ENCODE peak calls at places on chromosomes 13 and 19, in seven cellular contexts. V, D, X, M, L, U and T are unnamed samples.

GRCh38 chr19:55477905-55478304 is 1.5 kb downstream of the ZNF628 start:
- DNase-seq in V (no peak), D (no peak), X (no peak), M (no peak), L (no peak), U (no peak), T (no peak)

GRCh38 chr19:19388568-19389555 is 16.6 kb upstream of the GATAD2A start:
- DNase-seq in V (no peak), D (no peak), X (no peak), M (no peak), L (no peak), U (no peak), T (no peak)

GRCh38 chr13:81551036-81551435 is 1210.1 kb upstream of the SPRY2 start:
- DNase-seq in V (no peak), D (no peak), X (no peak), M (no peak), L (no peak), U (no peak), T (no peak)

GRCh38 chr13:95002968-95003813 is 290.8 kb upstream of the SOX21 start:
- DNase-seq in V (no peak), D (no peak), X (peak), M (no peak), L (no peak), U (no peak), T (no peak)

GRCh38 chr13:112725346-112726017 is 35.6 kb downstream of the ATP11A start:
- DNase-seq in V (no peak), D (peak), X (no peak), M (no peak), L (no peak), U (peak), T (no peak)

GRCh38 chr19:8392017-8392591 is 1.9 kb downstream of the RAB11B start:
- DNase-seq in V (no peak), D (no peak), X (peak), M (no peak), L (no peak), U (peak), T (no peak)

GRCh38 chr13:39531646-39532045 is 71.3 kb downstream of the LHFPL6 start:
- DNase-seq in V (no peak), D (no peak), X (no peak), M (no peak), L (no peak), U (no peak), T (no peak)

GRCh38 chr19:17103177-17103576 is 27.6 kb downstream of the MYO9B start:
- DNase-seq in V (no peak), D (peak), X (no peak), M (no peak), L (no peak), U (peak), T (no peak)

GRCh38 chr13:71714802-71715375 is 152.1 kb downstream of the DACH1 start:
- DNase-seq in V (no peak), D (no peak), X (no peak), M (no peak), L (no peak), U (no peak), T (no peak)

GRCh38 chr13:108915095-108915633 is 285.8 kb downstream of the MYO16 start:
- DNase-seq in V (peak), D (peak), X (no peak), M (no peak), L (no peak), U (peak), T (no peak)

GRCh38 chr19:12665281-12665573 is 1.3 kb downstream of the MAN2B1 start:
- DNase-seq in V (no peak), D (no peak), X (peak), M (peak), L (no peak), U (peak), T (no peak)

GRCh38 chr19:797528-798414 is 519 bp downstream of the PTBP1 start:
- DNase-seq in V (peak), D (peak), X (peak), M (peak), L (peak), U (peak), T (peak)

GRCh38 chr13:30464496-30465351 is 1.0 kb downstream of the HMGB1 start:
- DNase-seq in V (peak), D (peak), X (peak), M (peak), L (peak), U (peak), T (no peak)

GRCh38 chr19:17302391-17303166 is 646 bp downstream of the ABHD8 start:
- DNase-seq in V (no peak), D (no peak), X (no peak), M (peak), L (no peak), U (no peak), T (no peak)

GRCh38 chr13:27643334-27644158 is 21.9 kb downstream of the POLR1D start:
- DNase-seq in V (no peak), D (no peak), X (no peak), M (no peak), L (no peak), U (no peak), T (no peak)
- TF ChIP-seq CTCF in V (no peak), D (no peak), X (no peak), M (no peak), L (no peak), U (no peak), T (no peak)

GRCh38 chr19:43762814-43763213 is 8.1 kb upstream of the SMG9 start:
- DNase-seq in V (no peak), D (no peak), X (no peak), M (no peak), L (no peak), U (no peak), T (no peak)

GRCh38 chr19:43763473-43763939 is 8.7 kb upstream of the SMG9 start:
- DNase-seq in V (no peak), D (no peak), X (no peak), M (no peak), L (no peak), U (peak), T (no peak)

GRCh38 chr19:43765109-43765876 is 10.5 kb upstream of the SMG9 start:
- DNase-seq in V (peak), D (peak), X (no peak), M (peak), L (no peak), U (peak), T (no peak)

GRCh38 chr19:43759515-43759914 is 4.8 kb upstream of the SMG9 start:
- DNase-seq in V (no peak), D (peak), X (no peak), M (no peak), L (no peak), U (peak), T (no peak)

DNA sequence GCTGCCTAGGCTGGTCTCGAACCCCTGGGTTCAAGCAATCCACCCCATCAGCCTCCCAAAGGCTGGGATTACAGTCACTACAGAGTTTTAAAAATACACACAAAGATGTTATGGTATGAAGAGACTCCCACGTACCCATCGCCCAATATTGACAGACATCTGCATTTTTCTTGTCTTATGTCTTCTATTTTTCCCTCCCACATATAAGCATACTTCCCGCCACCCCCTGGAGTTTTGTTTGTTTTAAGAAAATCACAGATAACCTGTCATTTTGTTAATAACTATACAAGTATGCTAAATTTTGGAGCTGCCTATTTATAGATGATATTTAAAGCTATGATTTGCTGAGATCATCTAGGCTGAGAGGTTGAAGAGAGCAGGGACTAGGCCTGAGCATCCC is 6.2 kb upstream of the SMG9 start:
- DNase-seq in V (no peak), D (no peak), X (no peak), M (no peak), L (no peak), U (no peak), T (no peak)
- TF ChIP-seq CTCF in V (no peak), D (no peak), X (no peak), M (no peak), L (no peak), U (no peak), T (no peak)

GRCh38 chr13:82758056-82758455 is 1124.2 kb downstream of the SLITRK1 start:
- DNase-seq in V (no peak), D (peak), X (no peak), M (no peak), L (no peak), U (no peak), T (no peak)
- TF ChIP-seq CTCF in V (no peak), D (no peak), X (no peak), M (no peak), L (no peak), U (no peak), T (peak)

GRCh38 chr19:6448045-6448444 is 11.5 kb downstream of the SLC25A23 start:
- DNase-seq in V (no peak), D (no peak), X (no peak), M (no peak), L (no peak), U (no peak), T (no peak)

GRCh38 chr19:6446452-6446851 is 12.9 kb upstream of the SLC25A41 start:
- DNase-seq in V (no peak), D (no peak), X (no peak), M (no peak), L (no peak), U (no peak), T (no peak)

GRCh38 chr19:6440905-6441304 is 7.3 kb upstream of the SLC25A41 start:
- DNase-seq in V (no peak), D (no peak), X (no peak), M (no peak), L (no peak), U (no peak), T (no peak)

GRCh38 chr19:6442087-6442688 is 8.6 kb upstream of the SLC25A41 start:
- DNase-seq in V (no peak), D (no peak), X (no peak), M (no peak), L (no peak), U (no peak), T (no peak)

GRCh38 chr19:6443986-6444385 is 10.4 kb upstream of the SLC25A41 start:
- DNase-seq in V (no peak), D (no peak), X (no peak), M (no peak), L (no peak), U (no peak), T (no peak)
- TF ChIP-seq CTCF in V (no peak), D (no peak), X (no peak), M (no peak), L (no peak), U (no peak), T (no peak)